ENCODE peak calls at places on chromosomes 1 and 21, in five cellular contexts. E is mucosa of gallbladder, Q is fibroblast of pulmonary artery, P is GM10248, H is NT2/D1. Y is an unnamed sample.

GRCh38 chr1:157523774-157524501 is 28.4 kb downstream of the FCRL5 start:
- DNase-seq in P (peak), H (no peak), Q (no peak), E (no peak), Y (no peak)

GRCh38 chr1:181135462-181135781 is 46.9 kb downstream of the IER5 start:
- DNase-seq in P (no peak), H (no peak), E (peak), Q (no peak), Y (no peak)

GRCh38 chr1:160862151-160863061 is at the start of gene CD244:
- DNase-seq in H (peak), E (no peak), P (peak), Q (peak), Y (no peak)

GRCh38 chr21:31576428-31576827 is 83.1 kb upstream of the SOD1 start:
- DNase-seq in Q (peak), H (no peak), E (no peak), P (no peak), Y (no peak)

GRCh38 chr1:105838071-105838470 is 1218.4 kb upstream of the PRMT6 start:
- DNase-seq in Q (no peak), H (no peak), E (no peak), P (no peak), Y (no peak)

GRCh38 chr1:100896481-100896982 is 642 bp downstream of the SLC30A7 start:
- DNase-seq in E (peak), P (peak), H (no peak), Q (peak), Y (no peak)

GRCh38 chr1:230050973-230051735 is 15.9 kb upstream of the GALNT2 start:
- DNase-seq in H (no peak), Q (no peak), P (no peak), E (no peak), Y (no peak)

GRCh38 chr1:9927259-9927658 is 15.9 kb downstream of the LZIC start:
- DNase-seq in H (no peak), E (no peak), Q (no peak), P (no peak), Y (no peak)

GRCh38 chr21:45864436-45864835 is 117.1 kb upstream of the COL6A1 start:
- DNase-seq in E (no peak), H (no peak), P (no peak), Q (peak), Y (no peak)

GRCh38 chr1:151839457-151840409 is at the start of gene C2CD4D:
- DNase-seq in Q (no peak), E (peak), P (peak), H (peak), Y (no peak)

GRCh38 chr1:202349263-202349928 is 897 bp downstream of the PPP1R12B start:
- DNase-seq in P (no peak), E (no peak), H (no peak), Q (peak), Y (no peak)

GRCh38 chr1:183711691-183712401 is 58.7 kb upstream of the APOBEC4 start:
- DNase-seq in H (no peak), Q (peak), E (no peak), P (no peak), Y (no peak)

GRCh38 chr1:59076612-59077011 is 220.3 kb upstream of the FGGY start:
- DNase-seq in E (no peak), H (no peak), Q (no peak), P (no peak), Y (no peak)